ENCODE peak calls at places on chromosomes 6 and 20, in eight cellular contexts. One of them, this sample, is unnamed.

GRCh38 chr6:24492475-24492874 is 2.3 kb upstream of the ALDH5A1 start:
- DNase-seq in M059J: peak; percentile 38
- DNase-seq in body of pancreas: peak; percentile 16
- DNase-seq in A172: no peak
- DNase-seq in SHP77: peak; percentile 23
- DNase-seq in fibroblast of the aortic adventitia: no peak
- DNase-seq in COR-L47: no peak
- DNase-seq in T-helper 17 cell: no peak
- DNase-seq in this sample: no peak

GRCh38 chr20:10716855-10717254 is 43.1 kb upstream of the JAG1 start:
- DNase-seq in SHP77: no peak
- DNase-seq in fibroblast of the aortic adventitia: no peak
- DNase-seq in body of pancreas: no peak
- DNase-seq in A172: peak; percentile 22
- DNase-seq in COR-L47: peak; percentile 26
- DNase-seq in M059J: peak; percentile 44
- DNase-seq in T-helper 17 cell: no peak
- DNase-seq in this sample: no peak

GRCh38 chr20:50628853-50629674 is 62.3 kb downstream of the RIPOR3 start:
- DNase-seq in COR-L47: no peak
- DNase-seq in fibroblast of the aortic adventitia: no peak
- DNase-seq in T-helper 17 cell: no peak
- DNase-seq in SHP77: no peak
- DNase-seq in body of pancreas: no peak
- DNase-seq in A172: no peak
- DNase-seq in M059J: no peak
- DNase-seq in this sample: no peak

GRCh38 chr6:111925296-111925695 is 52.0 kb upstream of the FYN start:
- DNase-seq in SHP77: no peak
- DNase-seq in T-helper 17 cell: no peak
- DNase-seq in A172: peak; percentile 70
- DNase-seq in body of pancreas: no peak
- DNase-seq in M059J: peak; percentile 91
- DNase-seq in COR-L47: no peak
- DNase-seq in fibroblast of the aortic adventitia: peak; percentile 64
- DNase-seq in this sample: no peak

GRCh38 chr20:41078329-41078728 is 49.7 kb downstream of the TOP1 start:
- DNase-seq in body of pancreas: peak; percentile 43
- DNase-seq in T-helper 17 cell: no peak
- DNase-seq in fibroblast of the aortic adventitia: peak; percentile 86
- DNase-seq in A172: peak; percentile 75
- DNase-seq in SHP77: no peak
- DNase-seq in COR-L47: no peak
- DNase-seq in M059J: peak; percentile 88
- DNase-seq in this sample: no peak

GRCh38 chr20:25464501-25465204 is 57.2 kb downstream of the GINS1 start:
- DNase-seq in M059J: no peak
- DNase-seq in SHP77: no peak
- DNase-seq in A172: no peak
- DNase-seq in body of pancreas: no peak
- DNase-seq in T-helper 17 cell: no peak
- DNase-seq in COR-L47: no peak
- DNase-seq in fibroblast of the aortic adventitia: no peak
- DNase-seq in this sample: no peak

GRCh38 chr20:32678948-32679347 is 5.2 kb upstream of the C20orf203 start:
- DNase-seq in body of pancreas: no peak
- DNase-seq in T-helper 17 cell: no peak
- DNase-seq in A172: peak; percentile 32
- DNase-seq in fibroblast of the aortic adventitia: peak; percentile 22
- DNase-seq in COR-L47: no peak
- DNase-seq in SHP77: no peak
- DNase-seq in M059J: peak; percentile 84
- DNase-seq in this sample: no peak

GRCh38 chr20:58407966-58408557 is 19.0 kb downstream of the VAPB start:
- DNase-seq in fibroblast of the aortic adventitia: no peak
- DNase-seq in body of pancreas: peak; percentile 74
- DNase-seq in T-helper 17 cell: no peak
- DNase-seq in COR-L47: no peak
- DNase-seq in A172: no peak
- DNase-seq in SHP77: no peak
- DNase-seq in M059J: no peak
- DNase-seq in this sample: no peak

GRCh38 chr6:105794263-105794662 is 291.9 kb upstream of the PRDM1 start:
- DNase-seq in COR-L47: no peak
- DNase-seq in A172: peak; percentile 8
- DNase-seq in T-helper 17 cell: no peak
- DNase-seq in body of pancreas: peak; percentile 74
- DNase-seq in SHP77: no peak
- DNase-seq in M059J: peak; percentile 60
- DNase-seq in fibroblast of the aortic adventitia: peak; percentile 40
- DNase-seq in this sample: no peak

GRCh38 chr20:62316331-62317166 is 13.8 kb downstream of the ADRM1 start:
- DNase-seq in M059J: no peak
- DNase-seq in body of pancreas: no peak
- DNase-seq in T-helper 17 cell: no peak
- DNase-seq in COR-L47: no peak
- DNase-seq in SHP77: no peak
- DNase-seq in fibroblast of the aortic adventitia: no peak
- DNase-seq in A172: no peak
- DNase-seq in this sample: no peak

GRCh38 chr20:44552950-44553908 is 29.1 kb upstream of the PKIG start:
- DNase-seq in SHP77: no peak
- DNase-seq in fibroblast of the aortic adventitia: peak; percentile 85
- DNase-seq in M059J: peak; percentile 90
- DNase-seq in T-helper 17 cell: no peak
- DNase-seq in body of pancreas: no peak
- DNase-seq in A172: peak; percentile 83
- DNase-seq in COR-L47: no peak
- DNase-seq in this sample: no peak

This sample was measured in effector memory CD4-positive, alpha-beta T cell.